ENCODE peak calls at places on chromosomes 1 and 21, in eight cellular contexts. R is thoracic aorta, I is fibroblast of lung, G is Panc1, W is adrenal gland, U is esophagus squamous epithelium, Z is body of pancreas, K is hepatocyte. T is an unnamed sample. For H3K36me3, the result is how much of the 10 kb centered on the place peaks cover.

GRCh38 chr1:111197598-111198289 is 2.7 kb downstream of the DENND2D start:
- DNase-seq in G (peak), R (no peak), I (peak), U (no peak), Z (no peak), W (no peak), K (no peak), T (no peak)

GRCh38 chr1:71621785-71622184 is 541.0 kb upstream of the ZRANB2 start:
- DNase-seq in Z (no peak), R (no peak), I (peak), K (no peak), G (no peak), U (no peak), W (no peak), T (peak)

GRCh38 chr1:204417231-204417997 is 5.8 kb upstream of the PPP1R15B start:
- DNase-seq in Z (peak), K (peak), U (no peak), R (peak), W (peak), I (peak), G (peak), T (peak)

GRCh38 chr1:60345621-60346020 is 272.1 kb upstream of the C1orf87 start:
- DNase-seq in W (no peak), R (no peak), K (no peak), I (peak), U (no peak), Z (no peak), G (no peak), T (no peak)

GRCh38 chr21:46424621-46425020 is 34.1 kb upstream of the DIP2A start:
- DNase-seq in R (no peak), W (no peak), G (no peak), U (no peak), I (no peak), K (no peak), Z (no peak), T (no peak)

GRCh38 chr21:29299046-29299905 is 554 bp downstream of the BACH1 start:
- DNase-seq in I (peak), G (no peak), W (peak), R (peak), K (peak), U (no peak), Z (peak), T (no peak)

GRCh38 chr1:81477704-81478103 is 323.0 kb upstream of the ADGRL2 start:
- DNase-seq in W (no peak), Z (no peak), I (peak), U (no peak), G (no peak), R (no peak), K (no peak), T (no peak)

GRCh38 chr1:212208978-212209644 is 76.1 kb upstream of the PPP2R5A start:
- DNase-seq in W (no peak), I (no peak), U (no peak), K (no peak), G (no peak), Z (no peak), R (no peak), T (no peak)

GRCh38 chr1:100481320-100481719 is 56.6 kb upstream of the GPR88 start:
- DNase-seq in G (no peak), Z (no peak), U (no peak), W (no peak), K (no peak), R (no peak), I (no peak), T (no peak)

GRCh38 chr1:111483166-111483565 is 9.4 kb downstream of the C1orf162 start:
- DNase-seq in W (no peak), Z (no peak), U (no peak), K (no peak), R (no peak), I (peak), G (no peak), T (no peak)

GRCh38 chr1:228744356-228744755 is 9.1 kb downstream of the RHOU start:
- DNase-seq in U (no peak), Z (no peak), K (no peak), R (no peak), W (no peak), I (no peak), G (no peak), T (no peak)

GRCh38 chr1:228211871-228212414 is 4.1 kb downstream of the OBSCN start:
- DNase-seq in G (no peak), K (no peak), Z (no peak), I (no peak), R (no peak), U (no peak), W (no peak), T (no peak)

GRCh38 chr1:214331180-214331579 is 50.2 kb downstream of the SMYD2 start:
- DNase-seq in W (peak), R (no peak), Z (no peak), G (no peak), I (no peak), K (no peak), U (no peak), T (no peak)

GRCh38 chr1:150221552-150221951 is 14.4 kb downstream of the ANP32E start:
- DNase-seq in K (peak), I (peak), G (no peak), W (no peak), Z (no peak), U (no peak), R (no peak), T (no peak)

DNA sequence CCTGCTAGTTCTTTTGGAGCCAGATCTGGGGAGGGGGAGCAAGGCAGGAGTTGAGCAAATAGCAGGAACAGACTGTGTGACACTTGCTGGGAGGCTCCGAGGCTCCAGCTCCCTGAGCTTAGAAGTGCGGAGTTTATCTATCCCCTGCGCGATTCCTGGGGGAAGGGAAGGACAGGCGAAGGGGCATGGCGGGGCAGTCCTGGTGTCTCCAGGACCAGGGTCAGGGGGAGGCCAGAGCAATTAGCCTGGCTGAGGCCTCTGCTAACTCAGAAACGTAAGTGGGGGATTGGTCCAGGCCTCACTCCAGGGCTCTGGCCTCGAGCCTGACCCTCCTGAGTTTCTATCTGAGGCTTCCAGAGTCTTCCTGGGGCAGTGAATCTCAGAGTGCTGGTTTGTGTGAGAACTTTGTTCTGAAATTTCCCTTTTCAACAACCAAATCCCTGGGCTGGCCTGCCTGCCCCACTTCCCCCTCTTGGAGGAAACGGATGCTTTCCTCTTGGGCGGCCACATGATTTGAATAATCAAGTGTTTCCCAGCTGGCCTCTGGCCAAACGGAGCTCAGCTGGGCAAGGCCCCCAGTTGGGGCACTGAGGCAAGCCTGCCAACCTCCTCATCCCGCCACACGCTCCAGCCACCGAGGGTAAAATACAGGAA is 15.6 kb downstream of the ALPL start:
- DNase-seq in I (no peak), R (no peak), K (no peak), W (no peak), U (no peak), G (no peak), Z (no peak), T (no peak)
- H3K4me3 ChIP-seq in I (no peak), R (no peak), K (no peak), W (no peak), U (no peak), G (no peak), Z (no peak), T (no peak)

DNA sequence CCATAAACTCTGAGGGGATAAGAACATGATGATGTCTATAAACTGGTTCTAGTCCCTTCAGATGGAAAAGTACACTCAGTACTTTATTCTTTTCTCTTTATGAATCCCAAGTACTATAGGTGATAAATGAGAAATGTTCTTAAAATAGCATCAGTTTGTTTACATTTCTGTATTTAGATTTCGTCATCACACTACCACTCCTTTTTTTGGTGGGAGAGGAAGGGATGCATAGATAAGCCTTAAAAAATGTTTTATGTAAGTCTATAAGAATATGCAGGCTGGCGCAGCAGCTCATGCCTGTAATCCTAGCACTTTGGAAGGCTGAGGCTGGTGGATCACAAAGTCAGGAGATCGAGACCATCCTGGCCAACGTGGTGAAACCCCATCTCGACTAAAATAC is 144.8 kb downstream of the USP25 start:
- DNase-seq in U (no peak), G (no peak), I (peak), W (no peak), K (no peak), Z (no peak), R (no peak), T (no peak)
- TF ChIP-seq CTCF in U (no peak), G (no peak), I (no peak), W (no peak), K (no peak), Z (no peak), R (no peak), T (no peak)

DNA sequence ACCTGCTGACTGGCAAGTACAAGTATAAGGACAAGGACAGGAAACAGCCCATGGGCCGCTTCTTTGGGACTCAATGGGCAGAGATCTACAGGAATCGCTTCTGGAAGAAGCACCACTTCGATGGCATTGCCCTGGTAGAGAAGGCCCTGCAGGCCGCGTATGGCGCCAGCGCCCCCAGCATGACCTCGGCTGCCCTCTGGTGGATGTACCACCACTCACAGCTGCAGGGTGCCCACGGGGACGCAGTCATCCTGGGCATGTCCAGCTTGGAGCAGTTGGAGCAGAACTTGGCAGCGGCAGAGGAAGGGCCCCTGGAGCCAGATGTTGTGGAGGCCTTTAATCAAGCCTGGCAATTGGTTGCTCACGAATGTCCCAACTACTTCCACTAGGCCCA is 32.0 kb downstream of the SLC16A1 start:
- DNase-seq in I (no peak), W (no peak), G (no peak), Z (no peak), K (no peak), U (no peak), R (no peak), T (no peak)
- H3K36me3 ChIP-seq in I (under half), W (under half), G (under half), Z (under half), K (under half), U (half or more), R (under half), T (under half)

GRCh38 chr1:221793439-221794078 is 51.7 kb upstream of the DUSP10 start:
- DNase-seq in G (no peak), Z (peak), K (no peak), I (peak), U (no peak), R (no peak), W (no peak), T (peak)
- H3K4me3 ChIP-seq in G (no peak), Z (no peak), K (no peak), I (no peak), U (no peak), R (no peak), W (no peak), T (no peak)

GRCh38 chr1:199489594-199489993 is 537.9 kb upstream of the NR5A2 start:
- DNase-seq in R (no peak), Z (no peak), G (no peak), I (no peak), W (no peak), K (no peak), U (no peak), T (no peak)

GRCh38 chr1:199495432-199495831 is 532.1 kb upstream of the NR5A2 start:
- DNase-seq in G (no peak), K (no peak), U (no peak), W (no peak), R (no peak), I (no peak), Z (no peak), T (no peak)

GRCh38 chr1:199490804-199491527 is 536.5 kb upstream of the NR5A2 start:
- DNase-seq in G (no peak), Z (no peak), U (no peak), I (peak), K (no peak), W (no peak), R (no peak), T (peak)
- TF ChIP-seq CTCF in G (no peak), Z (no peak), U (no peak), I (no peak), K (no peak), W (no peak), R (no peak), T (no peak)

GRCh38 chr1:45640293-45640692 is 16.4 kb upstream of the CCDC17 start:
- DNase-seq in I (no peak), G (no peak), R (no peak), Z (no peak), U (no peak), W (no peak), K (no peak), T (no peak)

GRCh38 chr1:45643978-45644377 is 20.1 kb upstream of the CCDC17 start:
- DNase-seq in W (no peak), U (no peak), I (no peak), R (no peak), K (peak), G (no peak), Z (no peak), T (peak)

GRCh38 chr1:45643341-45643740 is 19.5 kb upstream of the CCDC17 start:
- DNase-seq in K (no peak), W (no peak), G (no peak), R (no peak), I (no peak), U (no peak), Z (no peak), T (no peak)

GRCh38 chr1:45647248-45648021 is 23.6 kb upstream of the CCDC17 start:
- DNase-seq in Z (no peak), K (no peak), I (no peak), W (no peak), R (no peak), U (no peak), G (no peak), T (no peak)

GRCh38 chr1:45644661-45645060 is 20.8 kb upstream of the CCDC17 start:
- DNase-seq in G (no peak), K (no peak), Z (no peak), I (no peak), R (no peak), U (no peak), W (no peak), T (no peak)
- H3K36me3 ChIP-seq in G (under half), K (under half), Z (under half), I (under half), R (under half), U (half or more), W (under half), T (under half)

GRCh38 chr1:27358928-27359313 is 7.8 kb downstream of the MAP3K6 start:
- DNase-seq in U (no peak), R (no peak), G (no peak), I (no peak), Z (no peak), K (no peak), W (no peak), T (no peak)

GRCh38 chr1:27359822-27360158 is 7.0 kb downstream of the MAP3K6 start:
- DNase-seq in Z (no peak), I (no peak), U (no peak), G (no peak), K (no peak), W (no peak), R (no peak), T (no peak)

GRCh38 chr1:27361044-27361402 is 5.7 kb downstream of the MAP3K6 start:
- DNase-seq in U (no peak), I (no peak), W (no peak), G (no peak), R (no peak), K (no peak), Z (no peak), T (no peak)

GRCh38 chr1:27361553-27361952 is 5.2 kb downstream of the MAP3K6 start:
- DNase-seq in I (no peak), U (no peak), G (no peak), W (no peak), K (no peak), R (no peak), Z (no peak), T (no peak)

DNA sequence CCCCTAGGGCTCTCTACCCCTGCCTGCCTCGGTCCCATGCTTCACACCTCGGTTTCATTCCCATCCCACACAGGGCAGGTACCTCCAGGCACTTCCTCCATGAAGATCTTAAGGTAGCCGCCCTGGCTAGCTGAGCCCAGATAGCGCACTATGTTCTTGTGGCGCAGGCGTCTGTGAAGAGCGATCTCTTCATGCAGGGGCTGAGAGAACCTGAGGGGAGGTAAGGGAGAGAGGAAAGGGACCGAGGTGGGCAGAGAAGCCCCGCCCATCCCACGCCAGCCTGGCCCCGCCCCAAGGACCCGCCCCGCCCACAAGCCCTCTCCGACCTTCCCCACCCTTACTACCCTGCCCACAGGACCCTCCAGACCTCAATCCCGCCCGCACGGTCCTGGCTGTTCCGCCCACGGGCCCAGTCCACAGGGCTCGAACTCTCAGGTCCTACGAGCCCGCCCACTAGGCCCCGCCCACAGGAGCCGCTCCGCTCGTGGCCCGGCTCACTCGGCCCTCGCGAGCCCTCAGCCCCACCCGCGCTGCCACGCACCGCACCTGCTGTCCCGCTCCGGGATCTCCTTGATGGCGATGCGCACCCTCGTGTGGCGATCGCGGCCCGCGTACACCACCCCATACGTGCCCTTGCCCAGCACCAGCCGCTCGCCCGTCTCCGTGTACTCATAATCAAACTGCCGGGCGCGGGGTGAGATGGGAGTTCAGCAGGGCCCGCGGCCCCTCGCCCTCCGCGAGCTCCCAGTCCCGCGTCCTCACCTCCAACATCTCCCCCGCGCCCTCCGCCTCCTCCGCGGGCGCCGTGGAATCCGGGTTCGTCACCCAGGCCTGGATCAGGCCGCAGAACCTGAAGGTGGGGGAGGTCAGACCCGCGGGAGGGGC is 6.4 kb downstream of the MAP3K6 start:
- DNase-seq in G (no peak), W (no peak), R (no peak), Z (no peak), I (no peak), U (no peak), K (peak), T (no peak)
- H3K4me3 ChIP-seq in G (no peak), W (no peak), R (peak), Z (no peak), I (no peak), U (no peak), K (peak), T (peak)